ENCODE peak calls at places on chromosome 12, in nine cellular contexts. J is progenitor cell of endocrine pancreas, G is spleen, M is IMR-90, X is body of pancreas, D is lower lobe of right lung, A is nephron progenitor cell, U is astrocyte of the cerebellum, O is HepG2. L is an unnamed sample.

GRCh38 chr12:26109343-26109841 is 15.4 kb downstream of the BHLHE41 start:
- DNase-seq in J (no peak), G (no peak), M (peak), X (peak), D (no peak), A (peak), U (no peak), O (no peak), L (no peak)

GRCh38 chr12:124946440-124946793 is 32.0 kb upstream of the UBC start:
- DNase-seq in J (no peak), G (no peak), M (no peak), X (no peak), D (no peak), A (no peak), U (no peak), O (no peak), L (no peak)

GRCh38 chr12:526089-526488 is 66.3 kb downstream of the B4GALNT3 start:
- DNase-seq in J (no peak), G (no peak), M (no peak), X (no peak), D (no peak), A (no peak), U (no peak), O (no peak), L (no peak)

GRCh38 chr12:7131502-7131866 is 1.3 kb downstream of the CLSTN3 start:
- DNase-seq in J (no peak), G (no peak), M (no peak), X (no peak), D (no peak), A (no peak), U (no peak), O (no peak), L (no peak)

GRCh38 chr12:132170094-132170636 is 25.9 kb downstream of the NOC4L start:
- DNase-seq in J (no peak), G (peak), M (peak), X (no peak), D (no peak), A (no peak), U (peak), O (no peak), L (no peak)

GRCh38 chr12:50537538-50537919 is 32.7 kb downstream of the DIP2B start:
- DNase-seq in J (no peak), G (no peak), M (peak), X (no peak), D (no peak), A (no peak), U (no peak), O (no peak), L (no peak)

GRCh38 chr12:110699591-110700445 is 10.9 kb upstream of the HVCN1 start:
- DNase-seq in J (no peak), G (no peak), M (no peak), X (no peak), D (no peak), A (no peak), U (no peak), O (peak), L (no peak)

GRCh38 chr12:6950944-6951540 is at the start of gene PTPN6:
- DNase-seq in J (no peak), G (peak), M (no peak), X (no peak), D (peak), A (no peak), U (no peak), O (no peak), L (peak)

GRCh38 chr12:38689704-38690103 is 215.7 kb downstream of the CPNE8 start:
- DNase-seq in J (no peak), G (no peak), M (no peak), X (no peak), D (no peak), A (no peak), U (no peak), O (no peak), L (no peak)

GRCh38 chr12:22415342-22416309 is 81.1 kb upstream of the ST8SIA1 start:
- DNase-seq in J (no peak), G (no peak), M (no peak), X (peak), D (no peak), A (no peak), U (peak), O (no peak), L (no peak)

GRCh38 chr12:47276253-47277070 is 196.7 kb upstream of the AMIGO2 start:
- DNase-seq in J (no peak), G (peak), M (peak), X (no peak), D (no peak), A (no peak), U (peak), O (peak), L (no peak)

GRCh38 chr12:69987453-69988102 is 162.6 kb downstream of the MYRFL start:
- DNase-seq in J (no peak), G (no peak), M (peak), X (peak), D (no peak), A (no peak), U (peak), O (peak), L (no peak)

GRCh38 chr12:12718853-12719252 is 1.7 kb downstream of the CDKN1B start:
- DNase-seq in J (no peak), G (no peak), M (peak), X (peak), D (no peak), A (peak), U (no peak), O (no peak), L (no peak)

GRCh38 chr12:55188974-55189556 is 31.8 kb upstream of the OR10A7 start:
- DNase-seq in J (peak), G (no peak), M (peak), X (peak), D (no peak), A (peak), U (peak), O (peak), L (no peak)

GRCh38 chr12:99847936-99848335 is 136.8 kb downstream of the ANKS1B start:
- DNase-seq in J (no peak), G (no peak), M (no peak), X (no peak), D (no peak), A (no peak), U (no peak), O (no peak), L (no peak)

GRCh38 chr12:110122929-110123328 is 1.2 kb upstream of the IFT81 start:
- DNase-seq in J (no peak), G (no peak), M (no peak), X (no peak), D (no peak), A (no peak), U (no peak), O (no peak), L (no peak)

GRCh38 chr12:93002278-93003054 is 73.4 kb upstream of the EEA1 start:
- DNase-seq in J (no peak), G (no peak), M (peak), X (no peak), D (no peak), A (no peak), U (peak), O (no peak), L (no peak)

GRCh38 chr12:62703011-62703380 is 232.0 kb downstream of the PPM1H start:
- DNase-seq in J (no peak), G (no peak), M (peak), X (no peak), D (no peak), A (no peak), U (no peak), O (no peak), L (no peak)

GRCh38 chr12:12999959-13000615 is at the start of gene HEBP1:
- DNase-seq in J (peak), G (peak), M (peak), X (peak), D (peak), A (peak), U (peak), O (peak), L (peak)

GRCh38 chr12:65741662-65742480 is 82.4 kb upstream of the HMGA2 start:
- DNase-seq in J (peak), G (no peak), M (peak), X (peak), D (no peak), A (peak), U (no peak), O (peak), L (no peak)

GRCh38 chr12:69501154-69501895 is 31.1 kb downstream of the FRS2 start:
- DNase-seq in J (no peak), G (no peak), M (peak), X (no peak), D (no peak), A (no peak), U (no peak), O (no peak), L (no peak)

GRCh38 chr12:5480218-5480952 is 48.5 kb downstream of the NTF3 start:
- DNase-seq in J (peak), G (no peak), M (peak), X (no peak), D (no peak), A (peak), U (no peak), O (no peak), L (no peak)

GRCh38 chr12:31201382-31201781 is 124.6 kb downstream of the SINHCAF start:
- DNase-seq in J (no peak), G (no peak), M (no peak), X (no peak), D (no peak), A (no peak), U (no peak), O (no peak), L (no peak)

GRCh38 chr12:12387521-12387920 is 30.6 kb downstream of the BORCS5 start:
- DNase-seq in J (no peak), G (no peak), M (peak), X (no peak), D (no peak), A (no peak), U (no peak), O (no peak), L (no peak)

GRCh38 chr12:124152733-124153132 is 142.2 kb upstream of the RFLNA start:
- DNase-seq in J (no peak), G (no peak), M (no peak), X (no peak), D (no peak), A (no peak), U (no peak), O (no peak), L (no peak)

GRCh38 chr12:46133751-46134150 is 135.1 kb downstream of the SLC38A1 start:
- DNase-seq in J (no peak), G (no peak), M (peak), X (no peak), D (no peak), A (no peak), U (no peak), O (no peak), L (no peak)

GRCh38 chr12:104649913-104650312 is 193.2 kb downstream of the CHST11 start:
- DNase-seq in J (no peak), G (no peak), M (no peak), X (no peak), D (no peak), A (no peak), U (no peak), O (no peak), L (no peak)

GRCh38 chr12:57237952-57238853 is 8.7 kb downstream of the SHMT2 start:
- DNase-seq in J (no peak), G (peak), M (no peak), X (peak), D (peak), A (no peak), U (no peak), O (no peak), L (peak)

GRCh38 chr12:3171195-3171591 is 94.0 kb downstream of the TSPAN9 start:
- DNase-seq in J (no peak), G (no peak), M (peak), X (no peak), D (no peak), A (no peak), U (no peak), O (peak), L (no peak)

GRCh38 chr12:104573-105081 is 38.1 kb downstream of the IQSEC3 start:
- DNase-seq in J (peak), G (no peak), M (no peak), X (peak), D (no peak), A (no peak), U (no peak), O (peak), L (no peak)

GRCh38 chr12:51381226-51382079 is 9.8 kb downstream of the GALNT6 start:
- DNase-seq in J (no peak), G (no peak), M (peak), X (no peak), D (no peak), A (no peak), U (peak), O (no peak), L (no peak)

DNA sequence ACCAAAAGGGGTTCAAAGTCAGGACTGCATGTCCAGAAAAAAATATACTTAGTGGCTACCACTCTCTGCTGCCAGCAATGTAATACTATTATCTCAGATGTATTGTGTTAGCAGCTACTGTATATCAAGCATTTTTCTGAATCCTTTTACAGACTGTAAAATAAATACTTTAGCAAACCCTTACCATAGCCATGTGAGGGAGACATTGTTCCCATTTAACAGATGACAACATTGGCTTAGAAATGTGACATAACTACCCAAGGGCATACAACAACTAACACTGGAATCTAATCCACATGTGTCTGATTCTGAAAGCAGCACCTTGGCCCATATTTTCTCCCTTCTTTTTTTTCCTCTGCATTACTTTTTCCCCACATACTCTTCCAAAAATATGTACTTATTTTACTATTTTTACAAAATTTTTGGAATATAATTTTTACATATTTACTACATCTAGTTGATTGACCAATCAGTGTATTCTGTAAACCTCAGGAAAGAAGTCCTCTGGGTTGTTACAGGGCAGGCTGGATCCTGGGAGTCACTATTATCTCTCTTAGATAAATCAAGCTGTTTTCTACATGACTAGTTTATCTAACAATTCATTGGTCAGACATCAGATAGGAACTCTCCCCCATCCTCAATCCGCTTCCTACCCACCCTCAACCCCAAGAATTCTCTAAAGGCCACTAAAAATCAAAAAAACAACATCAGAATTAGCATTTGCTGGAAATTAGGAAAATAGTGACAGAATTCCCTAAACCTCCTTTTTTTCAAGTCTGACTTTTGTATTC is 154.1 kb downstream of the BTG1 start:
- DNase-seq in J (no peak), G (no peak), M (no peak), X (no peak), D (no peak), A (no peak), U (no peak), O (no peak), L (no peak)
- TF ChIP-seq CTCF in J (no peak), G (peak), M (no peak), X (peak), D (no peak), A (no peak), U (no peak), O (peak), L (no peak)

DNA sequence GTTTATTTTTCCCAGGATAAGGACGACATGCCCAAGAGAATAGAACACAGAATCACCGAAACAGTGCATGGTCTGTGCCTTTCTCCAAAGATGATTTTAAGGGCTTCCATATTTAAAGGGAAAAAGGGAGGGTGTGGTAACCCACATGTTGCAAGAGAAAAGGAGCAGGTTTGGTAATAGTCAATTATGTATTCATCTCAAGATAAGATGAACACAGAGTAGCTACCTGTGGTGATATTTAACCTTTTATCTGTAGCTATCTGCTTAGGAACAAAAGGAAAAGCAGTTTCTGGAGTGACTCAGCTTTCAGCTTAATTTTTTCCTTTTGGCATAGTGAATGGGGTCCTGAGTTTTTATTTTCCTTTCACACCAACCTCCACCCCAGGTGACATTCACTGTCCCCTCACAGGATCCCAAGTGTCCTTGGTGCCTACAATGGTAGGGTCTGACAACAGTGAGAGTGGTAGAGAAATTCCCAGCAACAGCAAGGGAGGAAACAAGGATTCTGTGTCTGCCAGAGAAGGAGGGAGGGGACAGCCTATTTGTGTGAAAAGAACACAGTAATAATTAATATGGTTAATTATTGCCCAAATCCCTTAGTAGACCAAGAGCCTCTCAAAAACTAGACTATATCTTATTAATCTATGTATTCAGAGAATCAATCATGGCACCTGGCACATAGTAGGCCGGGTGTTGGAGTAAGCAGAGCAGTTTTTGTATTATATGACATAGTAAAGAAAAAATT is 154.6 kb downstream of the PHLDA1 start:
- DNase-seq in J (no peak), G (no peak), M (no peak), X (no peak), D (no peak), A (no peak), U (no peak), O (no peak), L (no peak)
- TF ChIP-seq CTCF in J (no peak), G (no peak), M (no peak), X (no peak), D (no peak), A (no peak), U (no peak), O (no peak), L (no peak)

GRCh38 chr12:34294137-34294536 is 271.8 kb downstream of the ALG10 start:
- DNase-seq in J (no peak), G (peak), M (no peak), X (no peak), D (no peak), A (no peak), U (no peak), O (no peak), L (no peak)

GRCh38 chr12:34294671-34295365 is 272.5 kb downstream of the ALG10 start:
- DNase-seq in J (no peak), G (no peak), M (no peak), X (peak), D (no peak), A (no peak), U (no peak), O (no peak), L (no peak)

GRCh38 chr12:34291426-34291901 is 269.2 kb downstream of the ALG10 start:
- DNase-seq in J (no peak), G (peak), M (no peak), X (peak), D (peak), A (no peak), U (no peak), O (no peak), L (peak)

GRCh38 chr12:34291001-34291400 is 268.7 kb downstream of the ALG10 start:
- DNase-seq in J (peak), G (peak), M (no peak), X (no peak), D (no peak), A (no peak), U (no peak), O (no peak), L (no peak)

GRCh38 chr12:34292736-34293625 is 270.7 kb downstream of the ALG10 start:
- DNase-seq in J (no peak), G (peak), M (no peak), X (peak), D (peak), A (no peak), U (no peak), O (peak), L (no peak)
- TF ChIP-seq CTCF in J (no peak), G (no peak), M (no peak), X (no peak), D (no peak), A (no peak), U (no peak), O (peak), L (no peak)

DNA sequence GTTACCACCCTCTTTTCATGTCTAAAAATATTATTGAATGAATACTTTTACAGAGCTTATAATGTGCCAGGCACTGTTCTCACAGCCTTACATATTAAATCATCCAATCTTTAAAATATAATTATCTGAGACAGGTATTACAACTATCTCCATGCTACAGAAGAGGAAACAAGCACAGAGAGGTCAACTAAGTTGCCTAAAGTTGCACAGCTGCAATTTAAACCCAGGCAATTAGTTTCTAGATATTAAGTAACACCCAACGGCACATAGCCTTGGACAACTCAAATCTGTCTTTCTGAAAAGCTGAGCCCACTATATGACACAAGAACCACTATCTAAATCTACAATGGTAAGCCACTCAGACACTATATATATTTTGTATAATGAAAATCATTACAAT is 92.6 kb downstream of the SLC2A13 start:
- DNase-seq in J (no peak), G (no peak), M (no peak), X (no peak), D (no peak), A (no peak), U (no peak), O (no peak), L (no peak)
- TF ChIP-seq CTCF in J (no peak), G (no peak), M (no peak), X (no peak), D (no peak), A (no peak), U (no peak), O (no peak), L (no peak)

GRCh38 chr12:113041560-113041959 is 15.0 kb upstream of the DTX1 start:
- DNase-seq in J (no peak), G (no peak), M (no peak), X (no peak), D (no peak), A (no peak), U (no peak), O (no peak), L (no peak)
- TF ChIP-seq CTCF in J (no peak), G (no peak), M (no peak), X (no peak), D (no peak), A (no peak), U (no peak), O (no peak), L (no peak)

DNA sequence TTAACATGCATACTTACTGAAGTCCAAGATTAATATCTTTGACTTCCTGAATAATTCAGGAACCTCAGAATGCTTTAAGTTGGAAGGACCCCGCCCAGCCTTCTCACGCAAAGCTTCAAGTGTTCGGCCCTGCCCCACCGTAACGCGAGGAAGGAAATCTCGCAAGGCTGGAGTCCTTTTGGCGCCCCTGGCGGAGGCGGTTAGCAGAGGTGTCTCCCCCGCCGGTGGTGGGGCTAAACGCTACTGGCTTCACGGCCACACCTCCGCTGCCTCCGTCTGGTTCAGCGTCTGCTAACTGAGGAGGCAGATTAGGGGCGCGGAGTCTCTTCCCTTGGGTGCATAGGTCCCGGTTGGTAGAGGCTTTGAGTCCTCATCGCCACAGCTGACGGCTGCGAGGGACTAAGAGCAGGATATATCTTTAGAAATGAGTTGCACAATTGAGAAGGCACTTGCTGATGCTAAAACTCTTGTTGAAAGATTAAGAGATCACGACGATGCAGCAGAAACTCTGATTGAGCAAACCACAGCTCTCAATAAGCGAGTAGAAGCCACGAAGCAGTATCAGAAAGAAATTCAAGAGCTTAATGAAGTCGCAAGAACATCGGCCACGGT is 21.9 kb downstream of the SPATS2 start:
- DNase-seq in J (no peak), G (peak), M (no peak), X (peak), D (peak), A (peak), U (no peak), O (no peak), L (peak)
- TF ChIP-seq CTCF in J (peak), G (peak), M (no peak), X (no peak), D (peak), A (peak), U (no peak), O (no peak), L (no peak)

GRCh38 chr12:120457133-120457532 is 10.9 kb downstream of the GATC start:
- DNase-seq in J (no peak), G (no peak), M (no peak), X (no peak), D (no peak), A (no peak), U (no peak), O (peak), L (no peak)
- TF ChIP-seq CTCF in J (peak), G (no peak), M (peak), X (peak), D (no peak), A (no peak), U (peak), O (peak), L (no peak)

GRCh38 chr12:80632835-80633234 is 74.6 kb upstream of the MYF6 start:
- DNase-seq in J (no peak), G (no peak), M (no peak), X (peak), D (no peak), A (peak), U (no peak), O (peak), L (no peak)
- TF ChIP-seq CTCF in J (peak), G (no peak), M (no peak), X (no peak), D (peak), A (peak), U (peak), O (peak), L (no peak)

L was measured in activated B cell treated with CpG ODN at 0.5 μM for 24 hours.